ENCODE peak calls at places on chromosomes 5 and 9, in eight cellular contexts. V is tibial nerve, S is lung, H is IMR-90, M is A549, X is RWPE1, U is progenitor cell of endocrine pancreas, D is H1. B is an unnamed sample.

GRCh38 chr9:94826644-94827410 is 100.3 kb downstream of the AOPEP start:
- DNase-seq in V (no peak), S (no peak), H (no peak), X (no peak), U (no peak), M (no peak), D (peak; percentile 7), B (no peak)

GRCh38 chr9:34459941-34460340 is 1.3 kb downstream of the DNAI1 start:
- DNase-seq in X (no peak), H (peak; percentile 57), S (no peak), M (no peak), D (no peak), U (no peak), V (no peak), B (no peak)

GRCh38 chr9:128384801-128385492 is 13.8 kb downstream of the URM1 start:
- DNase-seq in X (no peak), U (no peak), M (no peak), D (no peak), H (no peak), V (no peak), S (no peak), B (no peak)

GRCh38 chr5:8188874-8189588 is 320.1 kb downstream of the MTRR start:
- DNase-seq in X (no peak), V (no peak), D (no peak), U (no peak), H (peak; percentile 1), M (no peak), S (no peak), B (no peak)

GRCh38 chr5:102090770-102091169 is 205.3 kb downstream of the SLCO4C1 start:
- DNase-seq in H (no peak), U (peak; percentile 12), S (peak; percentile 29), M (peak; percentile 31), V (no peak), D (no peak), X (no peak), B (peak; percentile 39)

GRCh38 chr5:157372472-157372822 is 87.6 kb upstream of the NIPAL4 start:
- DNase-seq in S (no peak), H (no peak), V (no peak), M (no peak), U (no peak), X (no peak), D (no peak), B (no peak)

GRCh38 chr5:1013238-1013947 is 4.8 kb downstream of the NKD2 start:
- DNase-seq in H (no peak), V (no peak), D (no peak), U (no peak), M (no peak), X (no peak), S (no peak), B (no peak)

GRCh38 chr9:137313326-137313920 is 11.4 kb upstream of the NRARP start:
- DNase-seq in X (peak; percentile 3), H (no peak), M (peak; percentile 27), V (no peak), U (no peak), D (no peak), S (no peak), B (no peak)

GRCh38 chr9:114154597-114155102 is 687 bp upstream of the COL27A1 start:
- DNase-seq in V (no peak), M (no peak), D (peak; percentile 54), S (no peak), H (no peak), U (no peak), X (no peak), B (no peak)

GRCh38 chr9:132562313-132562588 is 20.2 kb upstream of the BARHL1 start:
- DNase-seq in X (no peak), S (no peak), V (no peak), M (no peak), D (no peak), U (no peak), H (no peak), B (no peak)

GRCh38 chr5:81122271-81122670 is 110.9 kb upstream of the CKMT2 start:
- DNase-seq in H (no peak), D (no peak), U (no peak), M (no peak), X (no peak), S (no peak), V (no peak), B (no peak)

DNA sequence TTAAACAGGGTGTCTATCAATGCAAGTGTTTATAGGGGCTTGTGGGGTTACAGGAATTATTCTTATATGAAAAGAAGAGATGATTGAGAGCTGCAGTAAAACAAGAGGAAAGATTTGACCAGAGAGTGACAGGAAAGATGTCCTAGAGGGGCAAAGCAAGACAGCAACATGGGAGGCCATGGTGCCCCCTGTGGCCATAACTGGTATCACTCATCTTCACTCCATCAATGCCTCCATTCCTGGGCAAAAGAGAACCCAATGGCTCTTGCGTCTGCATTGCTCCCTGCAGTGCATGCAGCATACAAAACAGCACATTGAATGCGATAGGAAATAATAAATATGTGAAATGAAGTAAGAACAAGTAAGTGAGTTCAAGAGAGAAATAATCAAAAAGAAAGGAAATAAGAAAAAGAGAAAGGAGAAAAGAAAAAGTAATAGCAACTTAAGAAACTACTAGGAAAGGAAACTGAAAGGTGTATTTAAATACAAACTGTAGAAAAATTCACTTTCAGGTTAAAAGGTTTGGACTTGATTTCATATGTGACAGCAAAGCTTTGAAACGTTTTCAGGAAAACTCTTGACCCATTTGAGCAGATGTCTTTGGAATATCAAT is 206.6 kb downstream of the SEMA5A start:
- DNase-seq in V (no peak), S (no peak), H (no peak), U (no peak), M (peak; percentile 32), X (no peak), D (peak; percentile 55), B (peak; percentile 37)
- TF ChIP-seq CTCF in V (no peak), S (no peak), H (peak; percentile 26), U (peak; percentile 46), M (no peak), X (peak; percentile 45), D (peak; percentile 65), B (peak; percentile 39)

DNA sequence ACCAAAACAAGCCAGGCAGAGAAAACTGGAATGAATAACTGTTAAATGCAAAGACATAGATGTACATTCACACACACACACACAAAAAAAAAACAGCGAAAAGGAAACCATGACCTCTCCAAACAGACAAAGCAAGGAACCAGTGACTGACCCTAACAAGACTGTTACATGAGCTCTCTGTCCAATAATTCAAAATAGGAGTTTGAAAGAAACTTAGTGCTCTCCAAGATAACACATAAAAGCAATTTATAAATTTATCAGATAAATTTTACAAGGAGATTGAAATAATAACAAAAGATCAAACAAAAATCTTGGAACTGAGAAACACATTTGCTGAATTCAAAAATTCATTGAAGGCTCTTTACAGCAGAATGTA is 423.5 kb upstream of the RGMB start:
- DNase-seq in D (no peak), H (no peak), S (no peak), U (no peak), M (no peak), X (no peak), V (no peak), B (no peak)
- TF ChIP-seq CTCF in D (no peak), H (no peak), S (no peak), U (no peak), M (no peak), X (no peak), V (no peak), B (no peak)

DNA sequence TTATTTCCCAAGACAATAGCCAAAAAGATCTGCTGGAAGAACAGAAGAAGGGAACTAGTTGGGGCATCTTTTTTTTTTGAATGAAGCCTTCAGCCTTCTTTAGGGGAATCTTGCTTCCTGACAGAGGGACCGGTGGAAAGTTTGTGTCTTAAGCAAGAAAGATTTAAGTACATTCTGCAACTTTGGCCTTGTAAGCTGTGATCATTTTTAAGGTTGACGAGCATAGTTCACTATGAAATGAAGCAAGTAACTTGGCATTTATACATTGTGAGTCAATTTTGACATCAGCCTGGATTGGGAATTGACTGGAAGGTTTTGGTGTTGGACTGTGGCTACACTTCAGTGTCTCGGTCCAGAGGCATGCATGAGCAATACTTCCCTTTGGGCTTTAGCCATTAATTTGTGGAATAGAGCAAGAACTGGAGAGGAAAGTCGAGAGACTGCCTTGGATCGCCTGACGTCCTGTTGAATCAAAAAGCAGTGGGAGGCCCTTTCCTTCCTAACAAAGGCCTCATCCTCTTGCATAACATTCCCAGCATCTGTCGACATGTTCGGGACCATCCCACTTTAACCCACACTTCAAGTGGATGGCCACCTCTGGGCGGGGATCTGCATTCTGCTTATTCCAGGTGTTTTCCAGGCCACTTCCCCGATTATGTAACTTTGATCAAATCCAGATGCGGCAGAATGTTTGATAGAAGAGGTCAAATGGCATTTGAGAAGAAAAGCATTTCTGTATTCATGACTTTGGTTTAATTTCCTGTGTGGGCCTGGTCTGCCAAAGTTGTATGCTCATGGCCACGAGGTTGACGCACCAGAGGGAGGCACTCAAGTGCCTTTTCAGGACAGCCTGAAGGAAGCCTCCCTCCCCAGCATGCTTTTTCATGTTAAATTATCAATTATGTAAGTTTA is 12.5 kb downstream of the ABL1 start:
- DNase-seq in D (no peak), U (no peak), M (peak; percentile 87), S (peak; percentile 72), H (peak; percentile 100), X (peak; percentile 97), V (peak; percentile 84), B (no peak)
- TF ChIP-seq CTCF in D (peak; percentile 44), U (no peak), M (peak; percentile 19), S (no peak), H (peak; percentile 39), X (no peak), V (no peak), B (no peak)

DNA sequence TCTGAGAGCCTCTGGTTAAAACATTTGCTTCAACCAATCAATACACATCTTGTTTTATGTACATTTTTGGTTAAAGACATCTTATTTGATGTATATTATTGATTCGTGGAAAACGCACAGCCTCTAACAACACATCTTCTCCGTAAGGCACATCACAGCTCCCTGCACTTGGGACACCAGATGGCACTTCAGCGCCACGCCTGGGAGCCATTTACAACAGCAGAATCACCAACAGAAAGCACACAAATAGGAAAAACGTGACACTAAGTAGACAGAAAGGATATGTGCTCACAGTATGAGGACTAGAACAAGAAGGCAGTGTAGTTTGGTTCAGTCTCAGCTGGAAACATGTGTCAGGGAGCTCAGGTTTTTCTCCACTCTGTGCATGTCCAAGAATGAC is 199.7 kb downstream of the ROR2 start:
- DNase-seq in H (no peak), M (no peak), S (no peak), U (no peak), V (no peak), D (no peak), X (no peak), B (no peak)
- TF ChIP-seq CTCF in H (no peak), M (no peak), S (no peak), U (no peak), V (no peak), D (peak; percentile 14), X (no peak), B (no peak)

GRCh38 chr9:7206221-7206758 is 448.5 kb downstream of the KDM4C start:
- DNase-seq in D (no peak), H (no peak), S (no peak), M (no peak), U (no peak), V (no peak), X (no peak), B (no peak)
- TF ChIP-seq CTCF in D (no peak), H (no peak), S (no peak), M (no peak), U (no peak), V (no peak), X (no peak), B (no peak)

DNA sequence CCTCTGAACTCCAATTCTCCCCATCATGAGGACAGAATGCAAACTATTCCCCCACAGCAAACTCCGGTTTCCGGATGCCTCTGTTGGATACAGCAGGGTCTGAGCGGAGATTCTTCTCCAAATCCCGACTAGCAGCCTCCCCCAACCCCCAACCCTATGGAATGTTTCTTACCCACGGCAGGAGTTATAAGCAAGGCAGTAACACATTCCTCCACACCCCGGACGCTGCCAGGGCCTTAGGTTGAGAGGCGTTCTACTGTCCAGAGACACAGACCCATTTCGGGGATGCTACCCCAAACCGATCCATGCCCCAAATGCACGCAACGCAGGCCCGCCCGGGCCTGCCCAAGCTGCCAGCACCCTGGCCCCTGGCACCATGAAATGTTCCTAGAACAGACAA is 85.6 kb upstream of the LMX1B start:
- DNase-seq in D (no peak), S (no peak), M (no peak), X (no peak), H (no peak), V (no peak), U (no peak), B (no peak)
- TF ChIP-seq CTCF in D (no peak), S (no peak), M (no peak), X (no peak), H (no peak), V (no peak), U (no peak), B (no peak)

B was measured in GM12865.